ENCODE peak calls at places on chromosomes 5 and 9, in seven cellular contexts. T, J, O, E, I, U and Q are unnamed samples.

GRCh38 chr9:98836206-98836605 is 28.7 kb downstream of the GALNT12 start:
- DNase-seq in O (no peak), I (no peak), U (no peak), J (no peak), E (no peak), T (no peak), Q (no peak)

GRCh38 chr5:55220433-55221185 is 6.5 kb downstream of the MCIDAS start:
- DNase-seq in J (no peak), U (no peak), I (no peak), E (no peak), O (no peak), T (no peak), Q (no peak)

GRCh38 chr9:120978987-120979386 is 52.4 kb upstream of the TRAF1 start:
- DNase-seq in T (no peak), E (no peak), U (no peak), O (no peak), I (no peak), J (no peak), Q (no peak)

GRCh38 chr5:82168294-82168693 is 109.9 kb downstream of the RPS23 start:
- DNase-seq in J (no peak), O (no peak), I (no peak), E (no peak), U (no peak), T (no peak), Q (no peak)

GRCh38 chr5:130555429-130555828 is 609.6 kb downstream of the HINT1 start:
- DNase-seq in U (no peak), T (no peak), J (no peak), O (no peak), E (no peak), I (no peak), Q (no peak)

GRCh38 chr5:51378778-51379652 is 4.2 kb upstream of the ISL1 start:
- DNase-seq in I (peak; percentile 83), O (no peak), U (no peak), T (no peak), J (no peak), E (no peak), Q (no peak)

GRCh38 chr9:86187121-86187520 is 72.3 kb downstream of the C9orf153 start:
- DNase-seq in T (no peak), E (no peak), U (no peak), O (no peak), J (no peak), I (peak; percentile 65), Q (no peak)

GRCh38 chr5:65801332-65801731 is 79.3 kb downstream of the NLN start:
- DNase-seq in U (no peak), I (no peak), T (no peak), J (no peak), O (no peak), E (no peak), Q (no peak)

GRCh38 chr9:2163231-2163885 is 148.2 kb downstream of the SMARCA2 start:
- DNase-seq in O (no peak), J (no peak), I (no peak), U (no peak), E (no peak), T (no peak), Q (no peak)

GRCh38 chr5:178437296-178438075 is 152.7 kb downstream of the COL23A1 start:
- DNase-seq in E (no peak), I (no peak), U (no peak), J (peak; percentile 32), T (no peak), O (no peak), Q (no peak)